ENCODE peak calls at places on chromosomes 3 and 15, in seven cellular contexts. H, X, A, E, J, I and P are unnamed samples. For H3K9me3, the result is how much of the 10 kb centered on the place peaks cover.

GRCh38 chr3:41117398-41117870 is 81.9 kb upstream of the CTNNB1 start:
- DNase-seq in H (no peak), X (peak), A (peak), E (no peak), J (peak), I (peak), P (peak)

GRCh38 chr3:169058681-169059080 is 604.8 kb downstream of the MECOM start:
- DNase-seq in H (no peak), X (no peak), A (no peak), E (no peak), J (no peak), I (no peak), P (no peak)

GRCh38 chr15:95119041-95119440 is 887.7 kb downstream of the MCTP2 start:
- DNase-seq in H (no peak), X (no peak), A (no peak), E (no peak), J (no peak), I (no peak), P (no peak)

GRCh38 chr15:66023322-66023972 is 154.2 kb downstream of the RAB11A start:
- DNase-seq in H (no peak), X (no peak), A (no peak), E (no peak), J (no peak), I (no peak), P (no peak)

GRCh38 chr3:147656023-147656422 is 246.9 kb downstream of the ZIC1 start:
- DNase-seq in H (no peak), X (no peak), A (no peak), E (no peak), J (no peak), I (no peak), P (no peak)

GRCh38 chr3:128559486-128560225 is 66.7 kb upstream of the GATA2 start:
- DNase-seq in H (no peak), X (no peak), A (no peak), E (no peak), J (no peak), I (no peak), P (no peak)

GRCh38 chr3:21142949-21143348 is 608.1 kb downstream of the ZNF385D start:
- DNase-seq in H (no peak), X (no peak), A (no peak), E (no peak), J (no peak), I (no peak), P (no peak)

GRCh38 chr3:197709135-197709534 is 27.6 kb downstream of the RUBCN start:
- DNase-seq in H (no peak), X (no peak), A (no peak), E (no peak), J (no peak), I (no peak), P (peak)

GRCh38 chr15:68479870-68480269 is 47.9 kb upstream of the ITGA11 start:
- DNase-seq in H (no peak), X (no peak), A (no peak), E (no peak), J (no peak), I (no peak), P (no peak)

GRCh38 chr3:156522673-156523072 is 32.2 kb downstream of the SSR3 start:
- DNase-seq in H (no peak), X (no peak), A (no peak), E (no peak), J (no peak), I (no peak), P (no peak)

GRCh38 chr3:20317616-20318015 is 131.6 kb upstream of the SGO1 start:
- DNase-seq in H (no peak), X (no peak), A (no peak), E (no peak), J (no peak), I (no peak), P (no peak)

GRCh38 chr15:77654975-77655374 is 22.3 kb upstream of the LINGO1 start:
- DNase-seq in H (peak), X (no peak), A (no peak), E (peak), J (no peak), I (no peak), P (peak)

GRCh38 chr3:122102191-122102935 is 47.2 kb downstream of the CD86 start:
- DNase-seq in H (no peak), X (no peak), A (no peak), E (no peak), J (no peak), I (no peak), P (no peak)

GRCh38 chr3:5105050-5105449 is 17.0 kb upstream of the ARL8B start:
- DNase-seq in H (no peak), X (no peak), A (no peak), E (no peak), J (no peak), I (no peak), P (no peak)

GRCh38 chr3:7658294-7658693 is 797.4 kb downstream of the GRM7 start:
- DNase-seq in H (no peak), X (no peak), A (no peak), E (no peak), J (no peak), I (no peak), P (no peak)

GRCh38 chr15:95596487-95596886 is 734.0 kb upstream of the NR2F2 start:
- DNase-seq in H (peak), X (no peak), A (peak), E (peak), J (no peak), I (no peak), P (no peak)

GRCh38 chr15:49817100-49817499 is 196.3 kb downstream of the DTWD1 start:
- DNase-seq in H (no peak), X (no peak), A (no peak), E (no peak), J (no peak), I (no peak), P (no peak)

GRCh38 chr3:197472151-197472550 is 83.6 kb downstream of the BDH1 start:
- DNase-seq in H (no peak), X (no peak), A (no peak), E (no peak), J (no peak), I (no peak), P (no peak)

GRCh38 chr15:45630958-45631691 is 3.7 kb upstream of the SQOR start:
- DNase-seq in H (no peak), X (no peak), A (no peak), E (no peak), J (no peak), I (peak), P (no peak)

GRCh38 chr15:45307230-45307924 is 55.3 kb downstream of the SLC28A2 start:
- DNase-seq in H (no peak), X (no peak), A (no peak), E (no peak), J (no peak), I (peak), P (peak)

GRCh38 chr3:115518100-115518852 is 105.0 kb upstream of the GAP43 start:
- DNase-seq in H (no peak), X (no peak), A (no peak), E (peak), J (peak), I (peak), P (no peak)

GRCh38 chr15:63374686-63375520 is 6.7 kb downstream of the CA12 start:
- DNase-seq in H (no peak), X (no peak), A (no peak), E (no peak), J (no peak), I (peak), P (no peak)

GRCh38 chr3:87564438-87564837 is 288.1 kb upstream of the POU1F1 start:
- DNase-seq in H (no peak), X (no peak), A (no peak), E (no peak), J (no peak), I (no peak), P (no peak)

GRCh38 chr3:150022406-150023238 is 51.9 kb upstream of the PFN2 start:
- DNase-seq in H (no peak), X (no peak), A (no peak), E (peak), J (no peak), I (no peak), P (peak)

GRCh38 chr15:47514251-47514652 is 203.1 kb upstream of the SEMA6D start:
- DNase-seq in H (no peak), X (no peak), A (no peak), E (no peak), J (no peak), I (no peak), P (no peak)

GRCh38 chr3:16884084-16884747 is 539 bp upstream of the PLCL2 start:
- DNase-seq in H (peak), X (no peak), A (peak), E (peak), J (no peak), I (no peak), P (peak)

GRCh38 chr3:185270262-185270955 is 16.6 kb upstream of the EHHADH start:
- DNase-seq in H (peak), X (no peak), A (no peak), E (peak), J (no peak), I (no peak), P (peak)

GRCh38 chr3:186213946-186214345 is 105.1 kb upstream of the ETV5 start:
- DNase-seq in H (no peak), X (no peak), A (no peak), E (no peak), J (no peak), I (no peak), P (no peak)

GRCh38 chr3:78917541-78917940 is 850.3 kb downstream of the ROBO1 start:
- DNase-seq in H (no peak), X (no peak), A (no peak), E (no peak), J (no peak), I (no peak), P (no peak)

GRCh38 chr15:60633426-60633968 is 154.6 kb upstream of the ICE2 start:
- DNase-seq in H (no peak), X (no peak), A (no peak), E (no peak), J (no peak), I (no peak), P (no peak)

GRCh38 chr3:49638445-49638844 is 35.7 kb upstream of the APEH start:
- DNase-seq in H (no peak), X (no peak), A (no peak), E (no peak), J (no peak), I (no peak), P (no peak)

GRCh38 chr15:89496155-89497098 is at the start of gene RHCG:
- DNase-seq in H (peak), X (no peak), A (no peak), E (peak), J (no peak), I (no peak), P (no peak)

GRCh38 chr3:131619821-131620220 is 117.0 kb upstream of the MRPL3 start:
- DNase-seq in H (no peak), X (no peak), A (no peak), E (no peak), J (no peak), I (no peak), P (peak)

GRCh38 chr15:39075756-39076341 is 505.0 kb upstream of the THBS1 start:
- DNase-seq in H (no peak), X (no peak), A (no peak), E (no peak), J (no peak), I (no peak), P (no peak)

GRCh38 chr3:42546691-42547213 is 35.0 kb downstream of the SEC22C start:
- DNase-seq in H (no peak), X (no peak), A (no peak), E (no peak), J (no peak), I (no peak), P (no peak)

GRCh38 chr15:74573987-74574386 is 33.0 kb downstream of the ARID3B start:
- DNase-seq in H (no peak), X (no peak), A (no peak), E (no peak), J (no peak), I (no peak), P (no peak)

GRCh38 chr3:89699771-89700170 is 592.4 kb downstream of the EPHA3 start:
- DNase-seq in H (no peak), X (no peak), A (no peak), E (no peak), J (no peak), I (no peak), P (no peak)

GRCh38 chr3:24725514-24726255 is 231.0 kb upstream of the THRB start:
- DNase-seq in H (no peak), X (no peak), A (no peak), E (no peak), J (no peak), I (no peak), P (no peak)

GRCh38 chr3:23950303-23950702 is 5.2 kb downstream of the NR1D2 start:
- DNase-seq in H (no peak), X (no peak), A (no peak), E (no peak), J (no peak), I (no peak), P (no peak)

DNA sequence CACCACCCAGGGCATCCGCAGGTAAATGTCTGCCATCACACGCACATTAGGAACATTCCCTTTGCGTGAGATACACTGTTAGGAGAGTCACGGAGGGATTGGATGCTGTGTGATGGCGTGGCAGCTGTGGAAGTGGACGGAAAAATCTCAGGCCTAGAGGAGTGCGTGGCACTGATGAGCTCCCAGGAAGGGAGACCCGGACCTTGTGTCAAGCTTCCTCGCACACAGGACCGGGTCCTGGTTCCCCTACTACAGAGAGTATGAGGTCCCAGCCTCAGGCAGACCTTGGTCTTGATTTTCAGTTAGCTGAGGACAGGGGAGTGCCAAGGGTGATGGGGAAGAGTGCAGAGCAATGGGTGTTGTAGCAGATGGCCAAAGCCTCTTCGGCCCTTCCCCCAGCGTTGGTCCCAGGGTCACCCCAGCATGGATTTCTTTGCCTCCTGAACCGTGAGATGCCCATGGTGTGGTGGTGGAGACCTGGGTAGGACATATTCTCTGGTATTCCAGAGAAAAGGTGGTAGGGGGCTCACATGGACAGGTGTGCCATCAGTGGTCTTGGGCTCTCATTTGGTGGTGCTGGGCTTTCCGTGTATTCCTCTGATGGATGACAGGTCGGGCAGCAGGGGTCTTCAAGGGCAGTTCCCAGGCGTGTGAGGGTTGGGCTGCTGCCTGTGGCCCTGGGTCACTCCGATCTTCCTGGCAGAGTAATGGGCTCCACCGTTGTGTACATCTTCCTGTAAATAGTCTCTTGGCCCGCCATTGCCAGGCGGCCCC is 105.1 kb downstream of the SNRPN start:
- DNase-seq in H (no peak), X (no peak), A (no peak), E (peak), J (no peak), I (no peak), P (no peak)
- H3K9me3 ChIP-seq in H (half or more), X (half or more), A (half or more), E (half or more), J (half or more), I (half or more), P (half or more)

GRCh38 chr3:123841476-123842238 is 42.5 kb downstream of the MYLK start:
- DNase-seq in H (no peak), X (no peak), A (no peak), E (no peak), J (no peak), I (no peak), P (no peak)
- H3K9me3 ChIP-seq in H (under half), X (under half), A (under half), E (under half), J (under half), I (under half), P (under half)

GRCh38 chr3:27040674-27041073 is 328.5 kb downstream of the NEK10 start:
- DNase-seq in H (no peak), X (no peak), A (no peak), E (no peak), J (no peak), I (no peak), P (no peak)

GRCh38 chr3:27043328-27043956 is 325.7 kb downstream of the NEK10 start:
- DNase-seq in H (no peak), X (no peak), A (no peak), E (no peak), J (no peak), I (no peak), P (no peak)

GRCh38 chr3:27046346-27046745 is 322.8 kb downstream of the NEK10 start:
- DNase-seq in H (no peak), X (no peak), A (no peak), E (no peak), J (no peak), I (no peak), P (no peak)

GRCh38 chr3:27049792-27050191 is 319.4 kb downstream of the NEK10 start:
- DNase-seq in H (no peak), X (no peak), A (no peak), E (no peak), J (no peak), I (no peak), P (no peak)

DNA sequence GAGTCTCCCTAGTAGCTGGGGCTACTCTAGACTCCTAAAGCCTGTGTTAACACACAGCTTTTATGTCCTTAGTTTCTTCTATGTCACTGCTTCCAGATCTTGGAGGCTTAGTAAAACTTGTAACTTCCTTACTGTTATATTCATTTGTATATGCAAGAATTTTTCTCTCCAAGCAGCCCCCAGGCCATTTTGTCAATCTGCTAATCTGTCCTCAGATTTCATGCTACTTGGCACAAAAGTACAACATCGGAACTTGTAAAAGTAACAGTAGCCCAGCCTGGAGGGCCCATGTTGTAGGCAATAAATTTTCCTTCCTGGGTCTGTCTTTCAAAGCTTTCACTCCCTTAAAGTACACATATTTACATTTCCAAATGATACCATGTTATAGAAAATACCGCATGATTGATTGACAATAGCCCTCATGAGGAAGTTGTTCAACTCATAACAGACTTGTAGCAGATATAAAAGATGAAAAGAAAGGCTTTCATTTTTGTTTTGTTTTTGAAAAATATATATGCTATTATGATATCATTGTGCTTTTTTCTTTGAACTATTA is 324.2 kb downstream of the NEK10 start:
- DNase-seq in H (no peak), X (no peak), A (no peak), E (no peak), J (no peak), I (no peak), P (no peak)
- H3K9me3 ChIP-seq in H (under half), X (under half), A (under half), E (under half), J (under half), I (under half), P (under half)

GRCh38 chr15:82549199-82549665 is 9.0 kb upstream of the RPS17 start:
- DNase-seq in H (no peak), X (no peak), A (no peak), E (no peak), J (no peak), I (no peak), P (no peak)

GRCh38 chr15:82545002-82545401 is 4.7 kb upstream of the RPS17 start:
- DNase-seq in H (no peak), X (no peak), A (no peak), E (no peak), J (no peak), I (no peak), P (no peak)

GRCh38 chr15:82551646-82552247 is 11.5 kb upstream of the RPS17 start:
- DNase-seq in H (no peak), X (no peak), A (no peak), E (peak), J (no peak), I (no peak), P (no peak)

GRCh38 chr15:82545478-82545877 is 5.2 kb upstream of the RPS17 start:
- DNase-seq in H (no peak), X (no peak), A (no peak), E (no peak), J (no peak), I (no peak), P (no peak)

DNA sequence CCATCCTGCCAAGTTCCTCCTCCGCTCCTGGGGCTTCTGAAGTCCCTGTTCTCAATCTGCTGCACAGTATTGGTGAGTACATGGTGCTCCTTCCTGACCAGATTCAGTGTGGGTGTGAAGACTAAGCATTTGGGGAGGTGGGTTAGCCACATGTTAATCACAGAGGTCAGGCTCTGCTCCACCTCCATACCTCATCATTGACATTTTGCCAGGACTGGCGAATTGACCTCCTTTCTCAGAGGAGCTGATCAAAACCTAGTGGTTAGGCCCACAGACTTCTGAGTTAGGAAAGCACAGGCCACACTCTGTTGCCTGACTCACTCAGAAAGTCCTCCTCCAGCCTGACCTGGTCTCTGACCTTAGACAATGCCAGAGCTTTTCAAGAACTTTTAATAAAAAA is 8.4 kb upstream of the RPS17 start:
- DNase-seq in H (no peak), X (no peak), A (no peak), E (no peak), J (no peak), I (no peak), P (no peak)
- H3K9me3 ChIP-seq in H (under half), X (under half), A (under half), E (under half), J (under half), I (under half), P (under half)

GRCh38 chr15:25172691-25173090 is 217.9 kb downstream of the SNRPN start:
- DNase-seq in H (no peak), X (no peak), A (no peak), E (no peak), J (no peak), I (no peak), P (no peak)
- H3K9me3 ChIP-seq in H (half or more), X (under half), A (under half), E (half or more), J (under half), I (half or more), P (under half)